ENCODE peak calls at places on chromosomes 12 and 14, in eight cellular contexts. W is Peyer's patch, G is esophagus muscularis mucosa, S is body of pancreas, N is sigmoid colon, V is spleen, U is breast epithelium, A is heart left ventricle. T is an unnamed sample.

GRCh38 chr12:94779520-94779919 is 129.2 kb upstream of the TMCC3 start:
- DNase-seq in W (no peak), G (no peak), S (no peak), N (no peak), V (no peak), U (no peak), A (no peak), T (no peak)

GRCh38 chr12:81797100-81797499 is 38.0 kb upstream of the PPFIA2 start:
- DNase-seq in W (no peak), G (no peak), S (no peak), N (no peak), V (no peak), U (no peak), A (no peak), T (no peak)

GRCh38 chr14:102914474-102915291 is 7.8 kb upstream of the AMN start:
- DNase-seq in W (no peak), G (no peak), S (no peak), N (peak; percentile 61), V (no peak), U (no peak), A (no peak), T (no peak)

GRCh38 chr12:119381471-119382235 is 47.1 kb downstream of the CCDC60 start:
- DNase-seq in W (no peak), G (no peak), S (no peak), N (no peak), V (no peak), U (no peak), A (peak; percentile 36), T (no peak)

GRCh38 chr12:9124346-9125031 is 8.8 kb upstream of the A2M start:
- DNase-seq in W (no peak), G (no peak), S (no peak), N (no peak), V (no peak), U (no peak), A (no peak), T (no peak)

GRCh38 chr14:38339704-38340103 is 83.8 kb upstream of the CLEC14A start:
- DNase-seq in W (no peak), G (no peak), S (no peak), N (no peak), V (no peak), U (no peak), A (no peak), T (no peak)

GRCh38 chr12:21941522-21942376 is 523 bp upstream of the ABCC9 start:
- DNase-seq in W (no peak), G (no peak), S (peak; percentile 68), N (peak; percentile 87), V (peak; percentile 72), U (no peak), A (peak; percentile 86), T (no peak)

GRCh38 chr12:115752913-115753726 is 524.4 kb downstream of the MED13L start:
- DNase-seq in W (peak; percentile 59), G (no peak), S (peak; percentile 49), N (no peak), V (no peak), U (peak; percentile 52), A (peak; percentile 29), T (no peak)

GRCh38 chr12:17918013-17918412 is 172.0 kb downstream of the RERGL start:
- DNase-seq in W (no peak), G (no peak), S (no peak), N (no peak), V (no peak), U (no peak), A (no peak), T (no peak)

GRCh38 chr12:89373772-89374572 is 21.7 kb upstream of the DUSP6 start:
- DNase-seq in W (no peak), G (no peak), S (peak; percentile 57), N (peak; percentile 68), V (no peak), U (no peak), A (no peak), T (no peak)

GRCh38 chr14:106691601-106692291 is 1165.4 kb downstream of the TMEM121 start:
- DNase-seq in W (peak; percentile 60), G (no peak), S (peak; percentile 11), N (no peak), V (peak; percentile 78), U (no peak), A (no peak), T (no peak)

GRCh38 chr12:64633940-64634337 is 23.6 kb downstream of the RASSF3 start:
- DNase-seq in W (peak; percentile 70), G (no peak), S (peak; percentile 71), N (peak; percentile 76), V (no peak), U (peak; percentile 59), A (peak; percentile 82), T (no peak)
- TF ChIP-seq POLR2A in W (no peak), G (no peak), S (no peak), N (no peak), V (no peak), U (no peak), A (no peak), T (no peak)

GRCh38 chr12:79067977-79068376 is 203.4 kb downstream of the SYT1 start:
- DNase-seq in W (no peak), G (no peak), S (no peak), N (no peak), V (no peak), U (no peak), A (no peak), T (no peak)
- H3K9me3 ChIP-seq in W (no peaks in the 10 kb centered on the region), G (no peaks in the 10 kb centered on the region), S (no peaks in the 10 kb centered on the region), N (no peaks in the 10 kb centered on the region), V (no peaks in the 10 kb centered on the region), U (no peaks in the 10 kb centered on the region), A (no peaks in the 10 kb centered on the region), T (no peaks in the 10 kb centered on the region)

DNA sequence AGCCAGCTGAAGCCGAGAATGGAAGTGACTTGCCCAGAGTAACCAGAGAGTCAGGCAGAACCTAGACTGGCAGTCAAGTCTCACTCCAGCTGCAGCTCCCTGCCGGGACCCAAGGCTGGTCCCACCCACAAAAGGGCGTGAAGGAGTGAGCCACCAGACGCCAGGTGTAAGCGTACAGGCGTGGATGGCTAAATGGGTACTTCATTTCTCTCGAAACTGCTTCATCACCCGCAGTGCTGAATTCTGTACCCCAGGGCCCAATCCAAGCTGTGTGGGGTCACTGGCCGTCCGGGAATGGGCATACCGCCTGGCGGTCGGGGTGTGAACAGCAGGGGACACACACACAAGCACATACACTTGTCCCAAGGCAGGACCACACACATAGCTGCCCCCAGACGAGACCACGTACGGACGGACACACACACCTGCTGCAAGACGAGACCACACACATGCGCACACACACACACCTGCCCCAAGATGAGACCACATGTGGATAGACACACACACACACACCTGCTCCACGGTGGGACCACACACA is 34.8 kb downstream of the DEGS2 start:
- DNase-seq in W (no peak), G (no peak), S (no peak), N (no peak), V (no peak), U (no peak), A (no peak), T (no peak)
- TF ChIP-seq POLR2A in W (no peak), G (no peak), S (no peak), N (no peak), V (no peak), U (no peak), A (no peak), T (no peak)

GRCh38 chr14:39641224-39641623 is 209.0 kb upstream of the FBXO33 start:
- DNase-seq in W (no peak), G (no peak), S (no peak), N (no peak), V (no peak), U (no peak), A (no peak), T (no peak)
- H3K9me3 ChIP-seq in W (no peaks in the 10 kb centered on the region), G (no peaks in the 10 kb centered on the region), S (no peaks in the 10 kb centered on the region), N (no peaks in the 10 kb centered on the region), V (peaks cover 8% of the 10 kb centered on the region), U (peaks cover 8% of the 10 kb centered on the region), A (peaks cover 5% of the 10 kb centered on the region), T (no peaks in the 10 kb centered on the region)

DNA sequence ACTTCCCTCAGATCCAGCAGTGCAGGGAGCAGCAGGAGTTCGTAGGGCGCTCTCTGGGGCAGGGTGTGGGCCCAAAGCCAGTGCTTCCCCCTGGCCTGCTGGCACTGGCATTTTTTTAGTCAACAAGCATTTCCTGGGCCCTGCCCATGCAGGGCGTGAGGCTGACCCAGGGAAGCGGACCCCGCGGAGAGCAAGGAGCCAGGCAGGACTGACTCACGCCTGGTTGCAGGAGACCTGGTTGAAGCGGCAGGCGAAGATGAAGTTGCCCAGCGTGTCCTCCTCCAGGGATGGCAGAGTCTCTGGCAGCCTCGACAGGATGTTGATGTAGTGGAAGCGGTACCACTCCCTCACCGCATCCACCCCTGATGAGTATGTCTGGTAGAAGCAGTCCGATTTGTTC is 13.5 kb downstream of the SCNN1A start:
- DNase-seq in W (peak; percentile 81), G (no peak), S (peak; percentile 48), N (no peak), V (peak; percentile 79), U (no peak), A (peak; percentile 68), T (no peak)
- TF ChIP-seq POLR2A in W (peak; percentile 45), G (no peak), S (no peak), N (no peak), V (no peak), U (no peak), A (no peak), T (no peak)

GRCh38 chr12:130700492-130701401 is 15.4 kb downstream of the RIMBP2 start:
- DNase-seq in W (no peak), G (no peak), S (no peak), N (peak; percentile 41), V (no peak), U (no peak), A (no peak), T (no peak)

GRCh38 chr12:130689408-130690405 is 26.4 kb downstream of the RIMBP2 start:
- DNase-seq in W (no peak), G (no peak), S (no peak), N (no peak), V (peak; percentile 57), U (no peak), A (no peak), T (no peak)

GRCh38 chr12:130696377-130696776 is 19.7 kb downstream of the RIMBP2 start:
- DNase-seq in W (no peak), G (no peak), S (no peak), N (no peak), V (no peak), U (no peak), A (no peak), T (no peak)

GRCh38 chr12:130698106-130698505 is 18.0 kb downstream of the RIMBP2 start:
- DNase-seq in W (no peak), G (no peak), S (no peak), N (peak; percentile 32), V (peak; percentile 39), U (peak; percentile 48), A (no peak), T (no peak)

DNA sequence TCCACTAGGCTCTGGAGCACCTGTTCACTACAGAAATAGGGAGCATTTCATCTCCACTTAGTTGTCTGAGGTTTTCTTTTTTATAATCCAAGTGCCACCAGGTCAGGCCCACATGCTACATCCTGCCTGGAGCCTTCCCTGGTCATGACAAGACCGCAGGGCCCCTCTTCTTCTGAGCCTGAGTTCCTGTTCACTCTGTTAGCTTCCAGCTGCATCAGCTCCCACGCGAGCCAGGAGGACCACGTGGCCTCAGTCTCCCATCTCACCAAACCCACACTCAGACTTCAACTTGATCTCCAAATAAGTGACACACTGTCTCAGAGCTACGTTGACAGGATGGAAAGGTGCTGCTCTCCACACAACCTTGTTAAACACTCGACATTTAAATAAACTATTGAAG is 21.0 kb downstream of the RIMBP2 start:
- DNase-seq in W (no peak), G (no peak), S (no peak), N (no peak), V (no peak), U (no peak), A (no peak), T (no peak)
- H3K9me3 ChIP-seq in W (no peaks in the 10 kb centered on the region), G (no peaks in the 10 kb centered on the region), S (no peaks in the 10 kb centered on the region), N (no peaks in the 10 kb centered on the region), V (no peaks in the 10 kb centered on the region), U (peaks cover under 1% of the 10 kb centered on the region), A (no peaks in the 10 kb centered on the region), T (no peaks in the 10 kb centered on the region)

T was measured in esophagus squamous epithelium.